ENCODE peak calls at places on chromosomes 6 and 20, in eight cellular contexts. G is stimulated activated CD8-positive, alpha-beta memory T cell treated with anti-CD3 and anti-CD28 coated beads, Interleukin-7, amount 100 ng/mL, for 4 hours; L is endothelial cell; M is ACHN; A is GM20000; P is BJ; Q is endothelial cell of umbilical vein; Z is AG08395. K is an unnamed sample.

GRCh38 chr6:28281288-28282064 is at the start of gene PGBD1:
- DNase-seq in G (peak; percentile 36), Q (peak; percentile 77), L (peak; percentile 85), A (peak; percentile 70), M (peak; percentile 77), Z (peak; percentile 75), P (no peak), K (no peak)

GRCh38 chr6:156957931-156958547 is 180.9 kb downstream of the ARID1B start:
- DNase-seq in P (no peak), Q (no peak), M (no peak), A (no peak), G (no peak), Z (no peak), L (no peak), K (no peak)

GRCh38 chr6:11538049-11538798 is 675 bp downstream of the TMEM170B start:
- DNase-seq in A (peak; percentile 68), M (peak; percentile 11), G (peak; percentile 22), P (no peak), Q (peak; percentile 29), Z (no peak), L (peak; percentile 47), K (no peak)

GRCh38 chr20:4130404-4131189 is 115.2 kb upstream of the RNF24 start:
- DNase-seq in G (peak; percentile 33), Z (peak; percentile 66), Q (peak; percentile 68), M (peak; percentile 27), P (no peak), A (no peak), L (no peak), K (no peak)

GRCh38 chr6:88705601-88706000 is 257.8 kb downstream of the RNGTT start:
- DNase-seq in Z (no peak), G (no peak), A (peak; percentile 48), Q (no peak), L (no peak), P (no peak), M (no peak), K (no peak)

GRCh38 chr6:151616091-151616513 is 122.3 kb downstream of the CCDC170 start:
- DNase-seq in Z (no peak), P (no peak), Q (no peak), M (no peak), L (no peak), G (no peak), A (no peak), K (no peak)

GRCh38 chr20:38076548-38076947 is 43.0 kb downstream of the RPRD1B start:
- DNase-seq in Q (no peak), Z (no peak), A (peak; percentile 14), L (no peak), G (no peak), M (no peak), P (no peak), K (no peak)

GRCh38 chr6:160106010-160106409 is 15.6 kb upstream of the SLC22A1 start:
- DNase-seq in M (no peak), P (no peak), G (no peak), Z (no peak), A (no peak), Q (no peak), L (no peak), K (no peak)

GRCh38 chr20:44609006-44609510 is 26.7 kb downstream of the PKIG start:
- DNase-seq in M (no peak), Z (no peak), L (no peak), G (no peak), A (no peak), Q (no peak), P (no peak), K (no peak)

GRCh38 chr20:32685541-32686529 is 12.1 kb upstream of the C20orf203 start:
- DNase-seq in M (no peak), P (peak; percentile 82), Q (no peak), L (no peak), Z (peak; percentile 83), A (no peak), G (no peak), K (no peak)

GRCh38 chr6:100347901-100348550 is 116.7 kb downstream of the SIM1 start:
- DNase-seq in A (no peak), P (no peak), M (peak; percentile 34), G (no peak), Q (no peak), Z (peak; percentile 56), L (no peak), K (no peak)

GRCh38 chr20:23128461-23129125 is 42.5 kb upstream of the CD93 start:
- DNase-seq in L (no peak), G (no peak), A (no peak), Q (no peak), P (no peak), Z (no peak), M (no peak), K (no peak)

GRCh38 chr6:170178266-170178560 is 112.7 kb downstream of the DLL1 start:
- DNase-seq in G (no peak), A (no peak), M (no peak), Q (no peak), Z (no peak), P (no peak), L (no peak), K (no peak)

GRCh38 chr6:106244931-106245330 is 80.6 kb downstream of the ATG5 start:
- DNase-seq in A (no peak), Q (no peak), Z (no peak), M (no peak), P (no peak), G (no peak), L (no peak), K (no peak)

GRCh38 chr20:3231116-3231515 is 7.9 kb downstream of the SLC4A11 start:
- DNase-seq in Q (no peak), A (no peak), G (no peak), M (no peak), Z (no peak), L (no peak), P (no peak), K (no peak)

GRCh38 chr6:138161434-138162103 is at the start of gene ARFGEF3:
- DNase-seq in Q (peak; percentile 42), A (peak; percentile 81), Z (peak; percentile 33), M (peak; percentile 65), P (no peak), L (peak; percentile 69), G (peak; percentile 59), K (no peak)

GRCh38 chr6:96923400-96923799 is 1.1 kb upstream of the KLHL32 start:
- DNase-seq in L (no peak), Z (no peak), P (no peak), M (no peak), Q (no peak), G (no peak), A (no peak), K (no peak)

GRCh38 chr6:17233531-17233930 is 47.6 kb upstream of the RBM24 start:
- DNase-seq in Z (no peak), A (no peak), G (no peak), Q (no peak), P (no peak), M (no peak), L (no peak), K (no peak)

GRCh38 chr20:25197173-25197869 is 1.8 kb downstream of the ENTPD6 start:
- DNase-seq in Z (no peak), P (no peak), M (no peak), L (no peak), Q (no peak), A (no peak), G (no peak), K (no peak)

GRCh38 chr20:10861086-10861485 is 187.3 kb upstream of the JAG1 start:
- DNase-seq in M (peak; percentile 66), G (no peak), P (peak; percentile 18), Z (no peak), Q (no peak), L (no peak), A (no peak), K (no peak)

GRCh38 chr6:133551847-133552331 is 310.7 kb downstream of the EYA4 start:
- DNase-seq in G (no peak), P (peak; percentile 93), L (no peak), M (peak; percentile 19), Z (peak; percentile 92), A (no peak), Q (no peak), K (no peak)

GRCh38 chr6:122696079-122696478 is 83.4 kb upstream of the FABP7 start:
- DNase-seq in Q (peak; percentile 79), A (no peak), L (no peak), M (peak; percentile 6), Z (peak; percentile 31), G (no peak), P (peak; percentile 14), K (no peak)

GRCh38 chr6:87772597-87773530 is 70.8 kb upstream of the AKIRIN2 start:
- DNase-seq in Q (no peak), A (no peak), M (no peak), Z (no peak), P (peak; percentile 68), G (no peak), L (no peak), K (no peak)

GRCh38 chr20:24823989-24824693 is 124.9 kb upstream of the CST7 start:
- DNase-seq in A (no peak), L (no peak), G (no peak), Z (no peak), M (no peak), Q (no peak), P (no peak), K (no peak)

GRCh38 chr20:61980647-61981583 is 84.8 kb downstream of the TAF4 start:
- DNase-seq in A (no peak), L (peak; percentile 46), P (no peak), Q (no peak), Z (peak; percentile 57), G (no peak), M (peak; percentile 48), K (peak; percentile 15)